ENCODE peak calls at places on chromosomes 16 and 17, in ten cellular contexts. Q is fibroblast of the conjunctiva, J is H54, R is nephron progenitor cell, O is cardiac fibroblast, W is mesenteric fat pad, I is foreskin keratinocyte, B is cardiac muscle cell, F is anterior cingulate cortex, C is AG09319. D is an unnamed sample.
A peak's percentile ranks its signal among the peaks of the same experiment; 100 is the strongest.

GRCh38 chr17:43766413-43767052 is 7.9 kb upstream of the SOST start:
- DNase-seq in Q (no peak), J (no peak), R (peak; percentile 72), O (peak; percentile 73), W (peak; percentile 85), I (no peak), B (peak; percentile 64), F (no peak), C (no peak), D (peak; percentile 50)

GRCh38 chr17:76432712-76433336 is 20.1 kb downstream of the UBE2O start:
- DNase-seq in Q (no peak), J (no peak), R (no peak), O (peak; percentile 46), W (no peak), I (no peak), B (no peak), F (no peak), C (no peak), D (no peak)

GRCh38 chr16:88914750-88915368 is 48.4 kb upstream of the PABPN1L start:
- DNase-seq in Q (peak; percentile 72), J (no peak), R (no peak), O (peak; percentile 50), W (no peak), I (no peak), B (peak; percentile 45), F (no peak), C (peak; percentile 53), D (no peak)

GRCh38 chr16:89599451-89599858 is 14.0 kb upstream of the DPEP1 start:
- DNase-seq in Q (no peak), J (peak; percentile 71), R (peak; percentile 61), O (no peak), W (no peak), I (no peak), B (no peak), F (no peak), C (no peak), D (peak; percentile 60)

GRCh38 chr17:45233423-45233924 is 11.8 kb downstream of the FMNL1 start:
- DNase-seq in Q (no peak), J (no peak), R (no peak), O (no peak), W (no peak), I (no peak), B (no peak), F (no peak), C (no peak), D (no peak)

GRCh38 chr16:50040028-50040427 is 15.0 kb downstream of the CNEP1R1 start:
- DNase-seq in Q (no peak), J (no peak), R (no peak), O (no peak), W (no peak), I (no peak), B (peak; percentile 3), F (no peak), C (no peak), D (no peak)

GRCh38 chr17:45368661-45369060 is 51.8 kb upstream of the MAP3K14 start:
- DNase-seq in Q (no peak), J (no peak), R (no peak), O (peak; percentile 39), W (no peak), I (no peak), B (peak; percentile 78), F (no peak), C (peak; percentile 75), D (no peak)

GRCh38 chr16:88920618-88921602 is 54.5 kb upstream of the PABPN1L start:
- DNase-seq in Q (peak; percentile 58), J (peak; percentile 69), R (no peak), O (peak; percentile 71), W (no peak), I (peak; percentile 21), B (peak; percentile 76), F (no peak), C (peak; percentile 66), D (peak; percentile 78)

GRCh38 chr17:76173474-76173873 is 32.4 kb upstream of the FOXJ1 start:
- DNase-seq in Q (no peak), J (no peak), R (no peak), O (no peak), W (no peak), I (no peak), B (no peak), F (no peak), C (no peak), D (no peak)

GRCh38 chr17:31754239-31754945 is 104.7 kb downstream of the COPRS start:
- DNase-seq in Q (peak; percentile 8), J (peak; percentile 62), R (no peak), O (peak; percentile 91), W (peak; percentile 2), I (peak; percentile 84), B (peak; percentile 91), F (no peak), C (no peak), D (no peak)

GRCh38 chr17:66541461-66542182 is 239.2 kb downstream of the PRKCA start:
- DNase-seq in Q (no peak), J (no peak), R (no peak), O (peak; percentile 67), W (no peak), I (peak; percentile 34), B (peak; percentile 90), F (no peak), C (no peak), D (no peak)

GRCh38 chr17:20989991-20990855 is 52.6 kb downstream of the USP22 start:
- DNase-seq in Q (no peak), J (no peak), R (no peak), O (no peak), W (peak; percentile 65), I (no peak), B (no peak), F (no peak), C (no peak), D (no peak)

GRCh38 chr17:10171581-10171981 is 26.8 kb downstream of the GAS7 start:
- DNase-seq in Q (no peak), J (no peak), R (no peak), O (no peak), W (no peak), I (no peak), B (peak; percentile 71), F (no peak), C (no peak), D (no peak)

D was measured in mucosa of descending colon.